ENCODE peak calls at places on chromosomes 16 and 17, in six cellular contexts. Y is GM12878, U is stomach, G is A549, X is transverse colon, H is H1. K is an unnamed sample.
A peak's percentile ranks its signal among the peaks of the same experiment; 100 is the strongest.

GRCh38 chr17:38719943-38720641 is 10.0 kb upstream of the CISD3 start:
- DNase-seq in Y (no peak), U (no peak), G (no peak), X (no peak), H (peak; percentile 81), K (no peak)

GRCh38 chr17:78735832-78736525 is 46.1 kb downstream of the CYTH1 start:
- DNase-seq in Y (no peak), U (no peak), G (no peak), X (peak; percentile 64), H (no peak), K (no peak)

GRCh38 chr16:57384248-57385070 is 12.2 kb downstream of the CX3CL1 start:
- DNase-seq in Y (no peak), U (no peak), G (no peak), X (peak; percentile 69), H (no peak), K (no peak)

GRCh38 chr16:89921699-89922476 is 1.3 kb upstream of the TUBB3 start:
- DNase-seq in Y (no peak), U (peak; percentile 58), G (peak; percentile 90), X (peak; percentile 59), H (peak; percentile 69), K (no peak)

GRCh38 chr16:71352963-71353460 is 5.5 kb upstream of the CALB2 start:
- DNase-seq in Y (no peak), U (no peak), G (no peak), X (no peak), H (no peak), K (no peak)

GRCh38 chr16:61366006-61366405 is 670.2 kb downstream of the CDH8 start:
- DNase-seq in Y (no peak), U (no peak), G (no peak), X (no peak), H (no peak), K (no peak)

GRCh38 chr17:62892069-62892675 is 73.9 kb upstream of the TANC2 start:
- DNase-seq in Y (no peak), U (no peak), G (no peak), X (no peak), H (no peak), K (no peak)

GRCh38 chr16:1474796-1475551 is at the start of gene CLCN7:
- DNase-seq in Y (no peak), U (peak; percentile 94), G (peak; percentile 95), X (peak; percentile 93), H (peak; percentile 93), K (peak; percentile 98)

GRCh38 chr16:82535262-82535661 is 91.5 kb upstream of the CDH13 start:
- DNase-seq in Y (no peak), U (no peak), G (no peak), X (no peak), H (no peak), K (no peak)

GRCh38 chr16:83162791-83163190 is 536.0 kb downstream of the CDH13 start:
- DNase-seq in Y (no peak), U (no peak), G (no peak), X (no peak), H (no peak), K (no peak)

GRCh38 chr16:10923146-10923649 is 19.1 kb downstream of the DEXI start:
- DNase-seq in Y (no peak), U (no peak), G (no peak), X (no peak), H (no peak), K (no peak)

GRCh38 chr17:27481327-27481726 is 25.1 kb downstream of the KSR1 start:
- DNase-seq in Y (no peak), U (no peak), G (no peak), X (no peak), H (no peak), K (no peak)

DNA sequence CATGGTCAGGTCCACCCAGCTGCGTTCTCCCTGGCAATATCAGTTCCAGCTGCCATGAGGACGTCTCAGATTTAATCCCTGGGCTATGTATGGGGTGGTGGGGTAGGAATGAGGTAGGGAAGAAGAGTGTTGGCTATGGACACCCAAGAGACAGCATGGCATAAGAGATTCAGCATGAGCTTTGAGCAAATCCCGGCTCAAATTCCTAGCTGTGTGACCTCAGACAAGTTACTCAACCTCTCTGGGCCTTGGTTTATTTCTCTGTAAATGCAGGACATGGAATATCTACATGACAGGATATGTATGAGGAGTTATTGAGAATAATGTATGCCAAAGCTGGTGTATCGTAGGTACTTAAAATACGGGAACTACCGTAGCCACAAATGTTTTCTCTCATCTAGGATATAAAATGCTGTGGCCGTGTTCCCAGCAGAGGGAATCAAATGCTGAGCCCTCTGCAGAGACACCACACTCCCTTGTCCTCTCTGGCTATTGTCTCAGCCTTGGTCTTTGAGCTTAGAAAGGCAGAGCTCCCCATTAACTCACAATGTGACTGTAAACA is 17.8 kb upstream of the LHX1 start:
- DNase-seq in Y (no peak), U (no peak), G (no peak), X (no peak), H (no peak), K (no peak)
- TF ChIP-seq EP300 in Y (no peak), U (no peak), G (no peak), X (no peak), H (no peak), K (no peak)

DNA sequence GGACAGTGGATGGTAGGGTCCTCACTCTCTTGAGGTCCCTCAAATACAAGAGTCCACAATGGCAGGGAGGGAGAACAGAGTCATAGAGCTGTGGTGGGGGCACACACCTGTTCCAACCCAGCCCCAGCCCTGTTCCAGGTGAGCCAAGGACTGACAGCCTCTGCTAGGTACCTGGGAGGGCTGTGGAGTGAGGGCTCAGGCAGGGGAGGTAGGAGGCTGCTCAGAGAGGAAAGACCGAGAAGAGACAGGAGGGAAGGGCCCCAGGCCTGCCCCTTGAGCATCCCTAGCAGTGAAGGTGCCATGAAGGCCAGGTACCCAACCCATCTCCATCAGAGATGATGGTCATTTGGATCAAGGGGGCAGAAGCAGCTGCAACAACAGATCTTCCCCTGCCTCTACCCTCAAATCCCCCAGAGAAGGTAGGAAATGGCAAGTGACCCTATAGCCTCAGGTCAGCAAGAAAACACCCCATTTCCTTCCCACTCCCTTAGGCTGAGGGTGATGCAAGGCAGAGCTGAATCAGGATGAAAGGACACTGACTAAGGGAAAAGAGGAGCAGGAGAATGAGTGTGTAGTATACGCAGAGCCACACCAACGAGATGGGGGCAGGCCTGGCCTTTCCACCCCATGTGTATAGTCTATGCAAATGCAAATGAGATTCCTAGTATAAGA is 28.6 kb downstream of the CD300LG start:
- DNase-seq in Y (no peak), U (no peak), G (no peak), X (no peak), H (no peak), K (no peak)
- TF ChIP-seq POLR2A in Y (no peak), U (no peak), G (no peak), X (no peak), H (no peak), K (no peak)

GRCh38 chr16:2981899-2982250 is 1.6 kb upstream of the PKMYT1 start:
- DNase-seq in Y (no peak), U (no peak), G (no peak), X (no peak), H (no peak), K (no peak)

GRCh38 chr16:2979669-2980226 is 498 bp downstream of the PKMYT1 start:
- DNase-seq in Y (no peak), U (no peak), G (no peak), X (no peak), H (no peak), K (no peak)

GRCh38 chr16:2982402-2982801 is 2.2 kb upstream of the PKMYT1 start:
- DNase-seq in Y (no peak), U (no peak), G (no peak), X (no peak), H (no peak), K (no peak)

GRCh38 chr16:2981177-2981898 is 1.1 kb upstream of the PKMYT1 start:
- DNase-seq in Y (no peak), U (no peak), G (no peak), X (no peak), H (no peak), K (no peak)

DNA sequence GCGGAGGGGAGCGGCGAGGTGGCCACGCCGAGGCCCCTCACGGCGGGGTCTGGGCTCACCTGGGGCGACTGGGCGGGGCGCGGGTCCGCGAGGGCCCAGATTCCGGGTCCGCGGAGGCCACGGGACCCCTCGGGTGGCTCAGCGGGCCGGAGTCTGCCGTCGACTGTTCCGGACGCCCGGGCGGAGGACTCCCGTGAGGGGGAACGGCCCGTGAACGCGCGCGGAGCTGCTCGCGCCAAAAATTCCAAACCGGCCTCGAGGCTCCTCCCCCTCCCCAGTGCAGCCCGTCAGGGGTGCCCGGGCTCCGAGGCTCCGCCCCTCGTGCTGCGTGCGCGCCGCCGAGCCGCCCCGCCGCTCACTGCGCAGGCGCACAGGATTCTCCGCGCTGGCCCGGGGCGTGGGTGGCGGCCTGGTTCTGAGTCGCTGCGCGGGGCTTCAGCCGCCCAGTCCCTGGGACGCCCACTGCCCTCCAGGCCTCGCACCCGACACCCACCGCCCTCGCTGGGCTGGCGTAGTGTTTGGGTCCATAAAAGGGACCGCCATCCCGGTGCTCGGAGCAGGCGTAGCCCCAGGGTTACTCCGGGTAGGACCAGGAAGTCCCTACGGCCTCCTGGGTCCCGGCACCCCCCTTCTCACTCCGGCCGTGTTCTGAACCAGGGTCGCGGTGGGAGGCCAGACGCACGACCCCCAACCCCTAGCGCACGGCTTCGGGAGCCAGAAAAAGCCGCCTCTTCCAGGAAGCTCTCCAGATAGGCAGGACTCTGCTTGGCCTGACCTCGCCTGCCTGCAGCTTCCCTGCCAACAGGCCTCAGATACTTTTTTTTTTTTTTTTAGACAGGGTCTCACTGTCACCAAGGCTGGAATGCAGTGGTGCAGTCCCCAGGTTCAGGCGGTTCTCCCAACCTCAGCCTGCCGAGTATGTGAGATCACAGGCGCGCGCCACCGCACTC is at the start of gene PKMYT1:
- DNase-seq in Y (peak; percentile 61), U (peak; percentile 94), G (peak; percentile 98), X (peak; percentile 94), H (peak; percentile 95), K (peak; percentile 94)
- H3K4me1 ChIP-seq in Y (peaks cover 7% of the 10 kb centered on the region), U (peaks cover 28% of the 10 kb centered on the region), G (peaks cover 18% of the 10 kb centered on the region), X (peaks cover 34% of the 10 kb centered on the region), H (peaks cover 23% of the 10 kb centered on the region), K (peaks cover 28% of the 10 kb centered on the region)

GRCh38 chr16:87924041-87924851 is 12.1 kb downstream of the CA5A start:
- DNase-seq in Y (peak; percentile 16), U (no peak), G (no peak), X (peak; percentile 25), H (no peak), K (no peak)

GRCh38 chr16:87922250-87922871 is 14.0 kb downstream of the CA5A start:
- DNase-seq in Y (no peak), U (peak; percentile 70), G (no peak), X (no peak), H (no peak), K (no peak)

GRCh38 chr16:87927195-87927562 is 9.2 kb downstream of the CA5A start:
- DNase-seq in Y (no peak), U (no peak), G (no peak), X (no peak), H (no peak), K (no peak)

GRCh38 chr16:87926246-87927194 is 9.8 kb downstream of the CA5A start:
- DNase-seq in Y (no peak), U (no peak), G (no peak), X (no peak), H (no peak), K (no peak)

GRCh38 chr16:87924937-87925670 is 11.2 kb downstream of the CA5A start:
- DNase-seq in Y (no peak), U (peak; percentile 82), G (no peak), X (no peak), H (no peak), K (no peak)
- TF ChIP-seq EP300 in Y (no peak), U (no peak), G (no peak), X (no peak), H (no peak), K (no peak)

K was measured in esophagus muscularis mucosa.